ENCODE peak calls at places on chromosomes 7 and 10, in six cellular contexts. One of them, this sample, is unnamed.

GRCh38 chr10:130206216-130206737 is 70.1 kb downstream of the GLRX3 start:
- DNase-seq in neural progenitor cell: no peak
- DNase-seq in lower lobe of right lung: no peak
- DNase-seq in PC-3: no peak
- DNase-seq in pancreas: no peak
- DNase-seq in OCI-LY7: no peak
- DNase-seq in this sample: no peak

GRCh38 chr7:149285581-149285975 is 23.6 kb downstream of the ZNF783 start:
- DNase-seq in neural progenitor cell: peak; percentile 63
- DNase-seq in lower lobe of right lung: no peak
- DNase-seq in PC-3: peak; percentile 14
- DNase-seq in pancreas: peak; percentile 61
- DNase-seq in OCI-LY7: no peak
- DNase-seq in this sample: peak; percentile 55

GRCh38 chr7:79176859-79177477 is 276.5 kb downstream of the MAGI2 start:
- DNase-seq in neural progenitor cell: peak; percentile 56
- DNase-seq in lower lobe of right lung: no peak
- DNase-seq in PC-3: peak; percentile 66
- DNase-seq in pancreas: no peak
- DNase-seq in OCI-LY7: peak; percentile 14
- DNase-seq in this sample: no peak

GRCh38 chr10:63819753-63820347 is 298.6 kb downstream of the REEP3 start:
- DNase-seq in neural progenitor cell: peak; percentile 67
- DNase-seq in lower lobe of right lung: peak; percentile 65
- DNase-seq in PC-3: peak; percentile 79
- DNase-seq in pancreas: peak; percentile 62
- DNase-seq in OCI-LY7: peak; percentile 20
- DNase-seq in this sample: peak; percentile 45

GRCh38 chr7:27112960-27113949 is 10.8 kb upstream of the HOXA2 start:
- DNase-seq in neural progenitor cell: peak; percentile 68
- DNase-seq in lower lobe of right lung: peak; percentile 53
- DNase-seq in PC-3: peak; percentile 84
- DNase-seq in pancreas: no peak
- DNase-seq in OCI-LY7: no peak
- DNase-seq in this sample: peak; percentile 87

GRCh38 chr10:126041804-126042231 is 145.5 kb downstream of the FANK1 start:
- DNase-seq in neural progenitor cell: peak; percentile 81
- DNase-seq in lower lobe of right lung: peak; percentile 91
- DNase-seq in PC-3: no peak
- DNase-seq in pancreas: peak; percentile 70
- DNase-seq in OCI-LY7: peak; percentile 76
- DNase-seq in this sample: peak; percentile 61

GRCh38 chr7:155194531-155195140 is 103.0 kb upstream of the INSIG1 start:
- DNase-seq in neural progenitor cell: no peak
- DNase-seq in lower lobe of right lung: no peak
- DNase-seq in PC-3: no peak
- DNase-seq in pancreas: no peak
- DNase-seq in OCI-LY7: no peak
- DNase-seq in this sample: no peak

GRCh38 chr7:83934118-83934734 is 260.4 kb downstream of the SEMA3A start:
- DNase-seq in neural progenitor cell: no peak
- DNase-seq in lower lobe of right lung: no peak
- DNase-seq in PC-3: peak; percentile 24
- DNase-seq in pancreas: no peak
- DNase-seq in OCI-LY7: no peak
- DNase-seq in this sample: no peak

GRCh38 chr10:78211476-78212110 is 177.9 kb downstream of the RPS24 start:
- DNase-seq in neural progenitor cell: peak; percentile 65
- DNase-seq in lower lobe of right lung: no peak
- DNase-seq in PC-3: peak; percentile 92
- DNase-seq in pancreas: no peak
- DNase-seq in OCI-LY7: peak; percentile 33
- DNase-seq in this sample: no peak

GRCh38 chr7:97187067-97187466 is 69.6 kb downstream of the SDHAF3 start:
- DNase-seq in neural progenitor cell: no peak
- DNase-seq in lower lobe of right lung: no peak
- DNase-seq in PC-3: peak; percentile 9
- DNase-seq in pancreas: no peak
- DNase-seq in OCI-LY7: no peak
- DNase-seq in this sample: no peak

GRCh38 chr10:121722665-121723064 is 124.4 kb upstream of the FGFR2 start:
- DNase-seq in neural progenitor cell: no peak
- DNase-seq in lower lobe of right lung: no peak
- DNase-seq in PC-3: peak; percentile 69
- DNase-seq in pancreas: no peak
- DNase-seq in OCI-LY7: no peak
- DNase-seq in this sample: no peak

GRCh38 chr10:34206078-34206477 is 609.0 kb downstream of the PARD3 start:
- DNase-seq in neural progenitor cell: no peak
- DNase-seq in lower lobe of right lung: no peak
- DNase-seq in PC-3: no peak
- DNase-seq in pancreas: no peak
- DNase-seq in OCI-LY7: no peak
- DNase-seq in this sample: no peak

GRCh38 chr10:15780353-15781135 is 60.8 kb upstream of the ITGA8 start:
- DNase-seq in neural progenitor cell: no peak
- DNase-seq in lower lobe of right lung: no peak
- DNase-seq in PC-3: peak; percentile 13
- DNase-seq in pancreas: peak; percentile 20
- DNase-seq in OCI-LY7: no peak
- DNase-seq in this sample: no peak

GRCh38 chr10:102651455-102652169 is 7.3 kb downstream of the TRIM8 start:
- DNase-seq in neural progenitor cell: no peak
- DNase-seq in lower lobe of right lung: no peak
- DNase-seq in PC-3: no peak
- DNase-seq in pancreas: no peak
- DNase-seq in OCI-LY7: no peak
- DNase-seq in this sample: no peak

GRCh38 chr7:128031901-128032604 is 816 bp upstream of the LRRC4 start:
- DNase-seq in neural progenitor cell: peak; percentile 90
- DNase-seq in lower lobe of right lung: peak; percentile 64
- DNase-seq in PC-3: no peak
- DNase-seq in pancreas: no peak
- DNase-seq in OCI-LY7: peak; percentile 48
- DNase-seq in this sample: no peak

GRCh38 chr10:100888957-100889356 is 23.8 kb upstream of the SLF2 start:
- DNase-seq in neural progenitor cell: no peak
- DNase-seq in lower lobe of right lung: no peak
- DNase-seq in PC-3: no peak
- DNase-seq in pancreas: no peak
- DNase-seq in OCI-LY7: no peak
- DNase-seq in this sample: no peak

GRCh38 chr7:157168571-157168970 is 29.8 kb downstream of the UBE3C start:
- DNase-seq in neural progenitor cell: no peak
- DNase-seq in lower lobe of right lung: no peak
- DNase-seq in PC-3: no peak
- DNase-seq in pancreas: no peak
- DNase-seq in OCI-LY7: no peak
- DNase-seq in this sample: no peak

GRCh38 chr7:157160433-157160832 is 21.7 kb downstream of the UBE3C start:
- DNase-seq in neural progenitor cell: no peak
- DNase-seq in lower lobe of right lung: no peak
- DNase-seq in PC-3: no peak
- DNase-seq in pancreas: no peak
- DNase-seq in OCI-LY7: no peak
- DNase-seq in this sample: no peak

DNA sequence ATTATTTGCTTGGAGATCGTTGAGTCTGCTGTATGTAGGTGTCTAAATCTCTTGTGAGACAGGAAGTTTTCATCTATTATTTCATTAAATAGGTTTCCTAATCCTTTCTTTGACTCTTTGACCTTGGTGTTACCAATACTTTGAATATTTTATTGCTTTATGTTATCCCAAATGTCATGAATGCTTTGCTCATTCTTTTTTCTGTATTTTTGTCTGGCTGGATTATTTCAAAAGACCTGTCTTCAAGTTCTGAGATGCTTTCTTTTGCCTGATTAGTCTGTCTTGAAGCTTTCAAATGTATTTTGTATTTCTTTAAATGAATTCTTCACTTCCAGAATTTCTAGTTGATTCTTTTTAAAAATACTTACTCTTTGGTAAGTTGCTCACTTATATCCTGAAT is 27.3 kb downstream of the UBE3C start:
- DNase-seq in neural progenitor cell: no peak
- DNase-seq in lower lobe of right lung: no peak
- DNase-seq in PC-3: no peak
- DNase-seq in pancreas: no peak
- DNase-seq in OCI-LY7: peak; percentile 8
- DNase-seq in this sample: no peak
- H3K36me3 ChIP-seq in neural progenitor cell: no peaks in the 10 kb centered on the region
- H3K36me3 ChIP-seq in lower lobe of right lung: peaks cover 63% of the 10 kb centered on the region
- H3K36me3 ChIP-seq in PC-3: peaks cover 38% of the 10 kb centered on the region
- H3K36me3 ChIP-seq in pancreas: no peaks in the 10 kb centered on the region
- H3K36me3 ChIP-seq in OCI-LY7: peaks cover 89% of the 10 kb centered on the region
- H3K36me3 ChIP-seq in this sample: no peaks in the 10 kb centered on the region

DNA sequence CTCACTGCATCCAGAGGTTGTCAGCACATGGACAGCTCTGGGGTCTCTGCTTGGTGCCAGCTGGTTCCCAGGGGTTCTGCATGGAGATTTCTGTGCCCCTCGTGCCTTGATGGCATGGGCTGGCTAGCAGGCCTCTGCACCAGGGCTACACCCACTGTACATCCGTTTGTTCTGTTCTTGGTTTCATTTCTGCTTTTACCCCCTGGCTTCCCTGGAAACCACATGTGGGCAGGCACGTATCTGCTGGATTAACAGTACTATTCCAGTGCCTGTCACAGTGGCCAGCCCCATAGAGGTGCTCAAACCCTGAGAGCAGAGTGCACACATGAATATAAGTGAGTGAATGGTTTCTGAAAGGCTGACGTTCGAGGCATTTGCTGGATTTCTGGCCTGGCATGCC is 207.2 kb upstream of the GPR26 start:
- DNase-seq in neural progenitor cell: no peak
- DNase-seq in lower lobe of right lung: no peak
- DNase-seq in PC-3: no peak
- DNase-seq in pancreas: no peak
- DNase-seq in OCI-LY7: peak; percentile 11
- DNase-seq in this sample: no peak
- H3K4me3 ChIP-seq in neural progenitor cell: no peak overlapping the region
- H3K4me3 ChIP-seq in lower lobe of right lung: no peak overlapping the region
- H3K4me3 ChIP-seq in PC-3: no peak overlapping the region
- H3K4me3 ChIP-seq in pancreas: no peak overlapping the region
- H3K4me3 ChIP-seq in OCI-LY7: no peak overlapping the region
- H3K4me3 ChIP-seq in this sample: no peak overlapping the region

DNA sequence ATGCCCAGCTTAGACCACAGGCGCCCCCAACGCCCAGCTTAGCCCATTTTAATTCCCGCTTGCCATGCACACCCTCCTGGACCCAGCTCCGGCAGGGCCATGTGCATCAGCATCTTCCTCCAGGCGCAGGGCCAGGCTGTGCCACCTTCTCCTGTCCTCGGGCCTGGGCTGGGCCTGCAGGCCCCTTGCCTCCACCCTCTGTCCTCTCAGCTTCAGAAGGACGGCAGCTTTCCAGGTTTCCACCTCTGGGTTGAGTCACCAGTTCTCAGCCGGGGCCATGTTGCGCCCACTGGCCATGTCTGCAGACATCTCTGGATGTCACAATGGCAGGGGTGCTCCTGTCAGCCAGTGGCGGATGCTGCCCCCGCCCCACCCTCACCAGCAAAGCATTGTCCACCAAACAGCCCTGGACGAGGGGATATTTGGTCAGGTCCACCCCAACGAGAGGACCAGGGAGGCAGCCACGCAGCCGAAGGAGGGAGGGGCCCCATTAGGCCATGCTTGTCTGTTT is 59.1 kb upstream of the NKX6-2 start:
- DNase-seq in neural progenitor cell: no peak
- DNase-seq in lower lobe of right lung: peak; percentile 39
- DNase-seq in PC-3: no peak
- DNase-seq in pancreas: no peak
- DNase-seq in OCI-LY7: no peak
- DNase-seq in this sample: no peak
- H3K4me1 ChIP-seq in neural progenitor cell: no peaks in the 10 kb centered on the region
- H3K4me1 ChIP-seq in lower lobe of right lung: no peaks in the 10 kb centered on the region
- H3K4me1 ChIP-seq in PC-3: no peaks in the 10 kb centered on the region
- H3K4me1 ChIP-seq in pancreas: no peaks in the 10 kb centered on the region
- H3K4me1 ChIP-seq in OCI-LY7: no peaks in the 10 kb centered on the region
- H3K4me1 ChIP-seq in this sample: no peaks in the 10 kb centered on the region

GRCh38 chr10:17234541-17234940 is 6.5 kb downstream of the VIM start:
- DNase-seq in neural progenitor cell: no peak
- DNase-seq in lower lobe of right lung: no peak
- DNase-seq in PC-3: no peak
- DNase-seq in pancreas: no peak
- DNase-seq in OCI-LY7: no peak
- DNase-seq in this sample: no peak
- H3K36me3 ChIP-seq in neural progenitor cell: peaks cover 36% of the 10 kb centered on the region
- H3K36me3 ChIP-seq in lower lobe of right lung: peaks cover 78% of the 10 kb centered on the region
- H3K36me3 ChIP-seq in PC-3: peaks cover 21% of the 10 kb centered on the region
- H3K36me3 ChIP-seq in pancreas: no peaks in the 10 kb centered on the region
- H3K36me3 ChIP-seq in OCI-LY7: no peaks in the 10 kb centered on the region
- H3K36me3 ChIP-seq in this sample: peaks cover 5% of the 10 kb centered on the region

DNA sequence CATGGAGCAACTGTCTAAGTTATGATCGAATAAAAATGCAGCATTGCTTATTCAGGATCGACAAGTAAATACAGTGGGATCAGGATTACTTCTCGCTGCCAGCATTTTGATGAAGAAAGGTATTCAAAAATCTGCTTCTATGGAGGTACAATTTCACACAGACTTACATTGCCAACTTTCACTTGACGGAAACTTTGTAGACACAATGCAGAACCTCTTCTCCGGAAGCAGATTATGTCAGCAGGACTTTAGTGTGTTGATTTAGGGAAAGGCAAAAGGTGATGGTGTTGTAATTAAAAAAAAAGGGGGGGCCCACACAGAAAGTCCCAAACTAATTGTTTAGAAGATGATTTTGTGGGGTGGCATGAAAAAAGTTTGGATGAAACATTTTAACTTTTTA is 462.4 kb upstream of the KLF6 start:
- DNase-seq in neural progenitor cell: no peak
- DNase-seq in lower lobe of right lung: no peak
- DNase-seq in PC-3: no peak
- DNase-seq in pancreas: no peak
- DNase-seq in OCI-LY7: no peak
- DNase-seq in this sample: no peak
- H3K4me3 ChIP-seq in neural progenitor cell: no peak overlapping the region
- H3K4me3 ChIP-seq in lower lobe of right lung: no peak overlapping the region
- H3K4me3 ChIP-seq in PC-3: no peak overlapping the region
- H3K4me3 ChIP-seq in pancreas: no peak overlapping the region
- H3K4me3 ChIP-seq in OCI-LY7: no peak overlapping the region
- H3K4me3 ChIP-seq in this sample: no peak overlapping the region